ENCODE peak calls at places on chromosomes 7 and 10, in four cellular contexts. M is K562, Z is HepG2, F is GM12878. A is an unnamed sample.
A peak's percentile ranks its signal among the peaks of the same experiment; 100 is the strongest.

GRCh38 chr7:99392659-99393362 is 15.6 kb downstream of the PDAP1 start:
- DNase-seq in M (peak; percentile 76), Z (no peak), F (no peak), A (peak; percentile 91)

GRCh38 chr10:576130-576465 is 113.4 kb downstream of the DIP2C start:
- DNase-seq in M (no peak), Z (no peak), F (no peak), A (no peak)

GRCh38 chr7:98981701-98982100 is 103.4 kb downstream of the TRRAP start:
- DNase-seq in M (no peak), Z (no peak), F (no peak), A (no peak)

GRCh38 chr10:27804136-27804535 is 58.5 kb upstream of the MKX start:
- DNase-seq in M (no peak), Z (no peak), F (no peak), A (no peak)

GRCh38 chr7:22667562-22668239 is 59.3 kb upstream of the IL6 start:
- DNase-seq in M (no peak), Z (no peak), F (no peak), A (no peak)

GRCh38 chr10:75293456-75293840 is 57.7 kb upstream of the COMTD1 start:
- DNase-seq in M (no peak), Z (no peak), F (no peak), A (no peak)

GRCh38 chr10:70964881-70965280 is 76.5 kb upstream of the PCBD1 start:
- DNase-seq in M (no peak), Z (no peak), F (no peak), A (no peak)

GRCh38 chr10:35412900-35413491 is 76.7 kb downstream of the CCNY start:
- DNase-seq in M (no peak), Z (no peak), F (no peak), A (no peak)

GRCh38 chr7:108249458-108249857 is 119.3 kb upstream of the LAMB4 start:
- DNase-seq in M (no peak), Z (peak; percentile 46), F (no peak), A (no peak)

GRCh38 chr10:17454181-17454800 is at the start of gene ST8SIA6:
- DNase-seq in M (peak; percentile 69), Z (no peak), F (no peak), A (peak; percentile 72)

GRCh38 chr10:70762441-70763177 is 22.6 kb downstream of the TBATA start:
- DNase-seq in M (no peak), Z (no peak), F (no peak), A (no peak)

GRCh38 chr7:46636022-46636421 is 715.0 kb upstream of the IGFBP3 start:
- DNase-seq in M (no peak), Z (no peak), F (no peak), A (no peak)

GRCh38 chr7:42193457-42194111 is 43.4 kb downstream of the GLI3 start:
- DNase-seq in M (no peak), Z (no peak), F (no peak), A (no peak)

GRCh38 chr10:10911471-10911921 is 106.2 kb upstream of the CELF2 start:
- DNase-seq in M (no peak), Z (no peak), F (no peak), A (no peak)

GRCh38 chr7:30563326-30563942 is 31.2 kb upstream of the GARS1 start:
- DNase-seq in M (no peak), Z (no peak), F (no peak), A (no peak)

GRCh38 chr10:50936335-50936734 is 50.9 kb upstream of the A1CF start:
- DNase-seq in M (no peak), Z (no peak), F (no peak), A (no peak)

GRCh38 chr10:89466599-89467035 is 52.2 kb downstream of the IFIT5 start:
- DNase-seq in M (no peak), Z (peak; percentile 18), F (no peak), A (no peak)

GRCh38 chr10:32937824-32938482 is 20.1 kb downstream of the ITGB1 start:
- DNase-seq in M (no peak), Z (peak; percentile 52), F (no peak), A (no peak)

GRCh38 chr7:127809285-127809702 is 157.3 kb downstream of the SND1 start:
- DNase-seq in M (no peak), Z (no peak), F (no peak), A (no peak)

GRCh38 chr7:37448637-37449331 is at the start of gene ELMO1:
- DNase-seq in M (peak; percentile 21), Z (peak; percentile 34), F (peak; percentile 42), A (peak; percentile 81)

GRCh38 chr10:79264942-79265341 is 82.3 kb upstream of the PPIF start:
- DNase-seq in M (no peak), Z (no peak), F (no peak), A (no peak)

GRCh38 chr10:3950676-3951275 is 165.8 kb upstream of the KLF6 start:
- DNase-seq in M (no peak), Z (no peak), F (no peak), A (no peak)

GRCh38 chr10:62183442-62183841 is 85.2 kb downstream of the RTKN2 start:
- DNase-seq in M (no peak), Z (no peak), F (peak; percentile 50), A (no peak)

GRCh38 chr7:44257618-44258422 is 57.0 kb downstream of the YKT6 start:
- DNase-seq in M (peak; percentile 78), Z (peak; percentile 67), F (peak; percentile 89), A (no peak)

GRCh38 chr10:119535310-119535709 is 7.2 kb downstream of the RGS10 start:
- DNase-seq in M (no peak), Z (no peak), F (no peak), A (no peak)

GRCh38 chr10:107806006-107806405 is 641.5 kb upstream of the SORCS1 start:
- DNase-seq in M (no peak), Z (no peak), F (no peak), A (no peak)

GRCh38 chr10:89548673-89549072 is 13.3 kb upstream of the SLC16A12 start:
- DNase-seq in M (no peak), Z (no peak), F (no peak), A (no peak)

GRCh38 chr10:71927669-71928592 is 36.3 kb upstream of the CHST3 start:
- DNase-seq in M (no peak), Z (peak; percentile 77), F (no peak), A (no peak)

GRCh38 chr10:90328896-90329295 is 528.9 kb downstream of the HTR7 start:
- DNase-seq in M (no peak), Z (no peak), F (no peak), A (no peak)

GRCh38 chr10:48377751-48378585 is 71.5 kb downstream of the MAPK8 start:
- DNase-seq in M (no peak), Z (no peak), F (no peak), A (no peak)
- H3K27ac ChIP-seq in M (no peak overlapping the region), Z (no peak overlapping the region), F (no peak overlapping the region), A (no peak overlapping the region)

DNA sequence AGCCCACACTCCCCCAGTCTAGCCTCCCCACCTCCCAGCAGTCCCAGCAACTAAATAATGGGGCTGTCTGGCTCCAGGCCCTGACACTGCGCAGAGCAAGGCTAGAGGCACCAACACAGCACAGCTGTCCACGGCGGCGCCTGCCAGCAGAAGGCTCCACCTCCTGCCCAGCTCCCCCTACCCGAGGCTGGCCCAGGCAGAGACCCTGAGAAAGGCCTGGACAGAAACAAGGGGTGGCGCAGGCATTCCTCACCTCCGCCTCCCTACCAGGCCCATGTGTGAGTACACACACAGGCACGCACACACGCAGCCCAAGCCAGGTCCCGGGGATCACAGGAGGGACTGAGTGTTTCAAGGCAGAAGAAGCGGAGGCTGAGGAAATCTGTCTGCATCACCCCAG is 6.0 kb downstream of the KCNH2 start:
- DNase-seq in M (no peak), Z (no peak), F (no peak), A (no peak)
- TF ChIP-seq HDAC6 in M (no peak), Z (no peak), F (no peak), A (no peak)

GRCh38 chr7:137882261-137882668 is 35.5 kb upstream of the DGKI start:
- DNase-seq in M (peak; percentile 60), Z (no peak), F (peak; percentile 43), A (no peak)
- H3K27ac ChIP-seq in M (peak overlapping the region; percentile 68), Z (no peak overlapping the region), F (peak overlapping the region; percentile 17), A (no peak overlapping the region)

GRCh38 chr7:117192108-117192507 is 130.8 kb downstream of the WNT2 start:
- DNase-seq in M (no peak), Z (no peak), F (no peak), A (no peak)

GRCh38 chr7:117190746-117191435 is 132.0 kb downstream of the WNT2 start:
- DNase-seq in M (no peak), Z (no peak), F (no peak), A (no peak)

GRCh38 chr7:117188949-117189348 is 133.9 kb downstream of the WNT2 start:
- DNase-seq in M (no peak), Z (no peak), F (no peak), A (no peak)

GRCh38 chr7:117193564-117193963 is 129.3 kb downstream of the WNT2 start:
- DNase-seq in M (no peak), Z (no peak), F (no peak), A (no peak)

DNA sequence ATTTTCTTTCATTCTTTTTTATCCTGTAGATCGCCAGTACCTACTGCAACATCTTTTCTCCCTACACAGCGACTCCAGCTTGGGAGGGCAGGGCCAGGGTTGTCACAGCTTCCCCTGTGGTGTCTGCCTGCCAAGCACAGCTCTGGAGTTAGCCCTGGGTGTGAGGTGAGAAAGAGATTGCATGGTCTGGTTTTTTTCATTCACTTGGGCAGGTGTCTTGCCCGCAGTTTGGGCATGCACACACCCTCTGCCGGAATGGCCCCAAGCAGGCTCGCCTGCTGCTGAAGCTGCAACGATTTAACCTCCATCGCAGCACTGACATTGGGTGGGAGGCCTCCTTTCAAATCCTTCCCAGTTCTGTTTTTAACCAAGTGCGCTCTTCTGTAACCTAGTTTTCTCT is 132.8 kb downstream of the WNT2 start:
- DNase-seq in M (no peak), Z (no peak), F (no peak), A (no peak)
- TF ChIP-seq HDAC6 in M (no peak), Z (no peak), F (no peak), A (no peak)

GRCh38 chr10:76560338-76560737 is 1077.3 kb downstream of the KCNMA1 start:
- DNase-seq in M (no peak), Z (peak; percentile 46), F (no peak), A (no peak)

GRCh38 chr10:76555271-76555670 is 1082.3 kb downstream of the KCNMA1 start:
- DNase-seq in M (no peak), Z (no peak), F (no peak), A (no peak)

GRCh38 chr10:76558996-76559888 is 1078.4 kb downstream of the KCNMA1 start:
- DNase-seq in M (no peak), Z (no peak), F (no peak), A (no peak)

GRCh38 chr10:76559889-76560215 is 1077.8 kb downstream of the KCNMA1 start:
- DNase-seq in M (no peak), Z (no peak), F (no peak), A (no peak)

GRCh38 chr10:76558586-76558985 is 1079.0 kb downstream of the KCNMA1 start:
- DNase-seq in M (no peak), Z (peak; percentile 45), F (no peak), A (no peak)
- H3K27ac ChIP-seq in M (no peak overlapping the region), Z (no peak overlapping the region), F (no peak overlapping the region), A (no peak overlapping the region)

GRCh38 chr10:102208311-102209035 is 17.6 kb upstream of the ELOVL3 start:
- DNase-seq in M (no peak), Z (no peak), F (no peak), A (no peak)
- TF ChIP-seq HDAC6 in M (no peak), Z (no peak), F (no peak), A (no peak)

GRCh38 chr7:1535695-1536094 is 5.2 kb downstream of the MAFK start:
- DNase-seq in M (no peak), Z (no peak), F (no peak), A (no peak)
- H3K27ac ChIP-seq in M (no peak overlapping the region), Z (no peak overlapping the region), F (no peak overlapping the region), A (no peak overlapping the region)

A was measured in H1.